ENCODE peak calls at places on chromosomes 4 and X, in five cellular contexts. Z is breast epithelium, E is Peyer's patch, W is transverse colon, D is HCT116. C is an unnamed sample.

GRCh38 chrX:1093112-1093511 is 119.3 kb downstream of the CRLF2 start:
- DNase-seq in D (no peak), W (no peak), Z (no peak), E (no peak), C (peak)

GRCh38 chrX:150421816-150422215 is 58.7 kb downstream of the MAMLD1 start:
- DNase-seq in Z (no peak), D (no peak), W (no peak), E (no peak), C (no peak)

GRCh38 chrX:137926090-137926489 is 360.2 kb downstream of the ZIC3 start:
- DNase-seq in E (no peak), D (no peak), Z (no peak), W (no peak), C (no peak)

GRCh38 chrX:15207384-15207783 is 62.5 kb downstream of the ASB9 start:
- DNase-seq in Z (no peak), E (no peak), D (no peak), W (no peak), C (no peak)

GRCh38 chrX:38561951-38562719 is 793 bp downstream of the TSPAN7 start:
- DNase-seq in D (no peak), E (peak), Z (no peak), W (peak), C (peak)

GRCh38 chr4:30719363-30720020 is 677 bp upstream of the PCDH7 start:
- DNase-seq in W (peak), Z (no peak), D (no peak), E (no peak), C (peak)

GRCh38 chrX:154096140-154097002 is 1.1 kb downstream of the MECP2 start:
- DNase-seq in W (no peak), D (no peak), E (no peak), Z (no peak), C (no peak)

GRCh38 chr4:125390126-125390525 is 75.4 kb downstream of the FAT4 start:
- DNase-seq in W (no peak), D (no peak), Z (no peak), E (no peak), C (no peak)

GRCh38 chr4:71494539-71494938 is 155.7 kb downstream of the SLC4A4 start:
- DNase-seq in D (no peak), E (no peak), Z (no peak), W (no peak), C (no peak)

GRCh38 chr4:91958651-91959050 is 345.1 kb upstream of the GRID2 start:
- DNase-seq in W (no peak), E (no peak), Z (no peak), D (no peak), C (no peak)

GRCh38 chr4:73723029-73723428 is 17.3 kb upstream of the CXCL8 start:
- DNase-seq in W (no peak), E (no peak), Z (no peak), D (no peak), C (no peak)

GRCh38 chr4:145840162-145840768 is 98.4 kb downstream of the ZNF827 start:
- DNase-seq in W (no peak), Z (no peak), E (no peak), D (peak), C (no peak)

GRCh38 chr4:14234330-14234729 is 606.8 kb upstream of the BOD1L1 start:
- DNase-seq in D (no peak), W (no peak), Z (no peak), E (no peak), C (no peak)

GRCh38 chr4:77821775-77822174 is 2.6 kb upstream of the CNOT6L start:
- DNase-seq in W (no peak), D (no peak), Z (no peak), E (peak), C (no peak)

GRCh38 chr4:109206610-109207009 is 95.8 kb downstream of the COL25A1 start:
- DNase-seq in W (no peak), Z (no peak), D (no peak), E (no peak), C (no peak)

GRCh38 chrX:19566359-19567141 is 51.2 kb upstream of the MAP3K15 start:
- DNase-seq in W (peak), E (no peak), Z (no peak), D (no peak), C (no peak)

GRCh38 chrX:1417921-1418875 is 26.3 kb upstream of the SLC25A6 start:
- DNase-seq in W (no peak), E (no peak), Z (no peak), D (no peak), C (peak)

GRCh38 chr4:160038560-160038959 is 935.7 kb downstream of the RAPGEF2 start:
- DNase-seq in W (no peak), E (no peak), Z (no peak), D (no peak), C (no peak)

GRCh38 chr4:169900241-169900845 is 125.9 kb downstream of the MFAP3L start:
- DNase-seq in D (no peak), Z (no peak), E (no peak), W (no peak), C (no peak)

GRCh38 chrX:102651242-102651967 is at the start of gene GPRASP1:
- DNase-seq in D (no peak), Z (peak), E (peak), W (peak), C (peak)

GRCh38 chr4:86107112-86107511 is 252.7 kb downstream of the MAPK10 start:
- DNase-seq in D (no peak), E (no peak), W (no peak), Z (no peak), C (no peak)

GRCh38 chr4:158739600-158739999 is 16.4 kb upstream of the PPID start:
- DNase-seq in W (no peak), E (no peak), Z (no peak), D (no peak), C (no peak)

GRCh38 chr4:7013171-7013570 is 30.0 kb upstream of the TADA2B start:
- DNase-seq in Z (no peak), D (no peak), W (no peak), E (no peak), C (peak)

GRCh38 chr4:10605056-10605455 is 79.5 kb downstream of the CLNK start:
- DNase-seq in W (no peak), Z (no peak), D (no peak), E (no peak), C (no peak)

GRCh38 chrX:150575415-150575814 is 7.0 kb downstream of the MTM1 start:
- DNase-seq in E (no peak), W (peak), Z (peak), D (peak), C (no peak)

GRCh38 chrX:84320606-84321005 is 132.6 kb upstream of the RPS6KA6 start:
- DNase-seq in Z (no peak), E (no peak), W (no peak), D (no peak), C (no peak)

GRCh38 chr4:11635336-11635735 is 206.6 kb upstream of the HS3ST1 start:
- DNase-seq in D (peak), W (no peak), E (no peak), Z (no peak), C (no peak)

GRCh38 chr4:36226430-36227227 is 17.7 kb downstream of the ARAP2 start:
- DNase-seq in Z (no peak), D (no peak), E (no peak), W (no peak), C (no peak)

GRCh38 chr4:176883108-176883550 is 90.4 kb upstream of the VEGFC start:
- DNase-seq in E (no peak), Z (no peak), D (no peak), W (no peak), C (no peak)

GRCh38 chr4:44016582-44017421 is 431.8 kb downstream of the KCTD8 start:
- DNase-seq in W (no peak), E (no peak), D (no peak), Z (no peak), C (no peak)

GRCh38 chr4:25021206-25021605 is 9.5 kb downstream of the LGI2 start:
- DNase-seq in D (no peak), W (no peak), Z (no peak), E (no peak), C (no peak)

GRCh38 chr4:140423106-140423505 is 4.3 kb downstream of the CLGN start:
- DNase-seq in Z (no peak), E (no peak), D (no peak), W (no peak), C (no peak)

GRCh38 chr4:140426610-140427103 is 791 bp downstream of the CLGN start:
- DNase-seq in Z (no peak), E (no peak), W (no peak), D (no peak), C (no peak)

GRCh38 chr4:140427919-140428471 is 547 bp upstream of the CLGN start:
- DNase-seq in Z (no peak), E (no peak), W (no peak), D (peak), C (no peak)

DNA sequence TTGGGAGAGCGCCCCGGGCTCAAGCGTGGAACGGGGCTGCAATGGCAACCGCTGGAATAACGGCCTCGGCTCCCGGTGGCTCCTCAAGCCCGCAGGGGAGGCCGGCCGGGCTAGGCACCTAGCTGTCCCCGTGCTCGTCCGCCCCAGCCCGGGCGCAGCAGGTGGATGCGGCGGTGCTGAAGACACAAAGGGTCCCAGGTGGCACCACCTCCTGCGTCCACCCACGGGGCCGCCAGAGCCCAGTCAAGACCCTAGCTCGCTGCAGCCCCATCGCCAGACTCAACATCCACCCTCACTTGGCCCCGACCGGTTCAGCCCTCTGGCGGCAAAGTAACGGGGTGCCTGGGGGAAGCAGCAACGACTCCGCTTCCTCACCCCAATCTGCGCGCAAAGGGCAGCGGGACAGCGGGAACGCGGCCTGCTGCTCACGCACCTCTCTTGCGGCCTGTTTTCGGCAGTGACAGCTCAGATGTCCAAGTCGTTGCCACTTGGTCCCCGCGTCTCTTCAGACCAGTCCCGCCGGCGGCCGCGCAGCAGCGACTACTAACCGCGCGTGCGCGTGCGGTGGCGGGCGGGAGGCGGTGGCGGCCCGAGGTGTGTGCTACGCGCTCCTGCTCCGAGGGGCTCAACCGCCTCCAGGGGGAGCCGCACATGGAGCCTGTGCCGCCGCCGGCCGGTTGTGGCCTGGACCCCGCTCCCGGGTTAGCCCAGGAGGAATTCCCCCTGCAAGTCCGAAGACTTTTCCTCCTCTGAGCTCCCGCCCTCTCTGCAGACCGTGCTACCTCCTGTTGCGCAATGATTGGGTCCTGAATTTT is at the start of gene CLGN:
- DNase-seq in W (peak), D (peak), E (peak), Z (no peak), C (peak)
- H3K27ac ChIP-seq in W (peak), D (no peak), E (peak), Z (no peak), C (no peak)

GRCh38 chr4:123397276-123398150 is 918 bp downstream of the SPRY1 start:
- DNase-seq in E (peak), W (peak), Z (no peak), D (peak), C (peak)

GRCh38 chr4:123399638-123400358 is 3.2 kb downstream of the SPRY1 start:
- DNase-seq in Z (no peak), E (no peak), W (no peak), D (no peak), C (no peak)

GRCh38 chr4:123398151-123398802 is 1.7 kb downstream of the SPRY1 start:
- DNase-seq in W (peak), D (peak), E (peak), Z (peak), C (peak)

GRCh38 chr4:123396294-123397275 is at the start of gene SPRY1:
- DNase-seq in W (peak), E (peak), D (peak), Z (peak), C (peak)

GRCh38 chr4:123398803-123399637 is 2.4 kb downstream of the SPRY1 start:
- DNase-seq in E (peak), W (peak), Z (peak), D (peak), C (peak)
- TF ChIP-seq CTCF in E (no peak), W (no peak), Z (no peak), D (no peak), C (no peak)

GRCh38 chr4:39451423-39452023 is 7.2 kb downstream of the RPL9 start:
- DNase-seq in D (no peak), W (no peak), E (no peak), Z (no peak), C (no peak)
- TF ChIP-seq POLR2A in D (no peak), W (no peak), E (no peak), Z (no peak), C (no peak)

DNA sequence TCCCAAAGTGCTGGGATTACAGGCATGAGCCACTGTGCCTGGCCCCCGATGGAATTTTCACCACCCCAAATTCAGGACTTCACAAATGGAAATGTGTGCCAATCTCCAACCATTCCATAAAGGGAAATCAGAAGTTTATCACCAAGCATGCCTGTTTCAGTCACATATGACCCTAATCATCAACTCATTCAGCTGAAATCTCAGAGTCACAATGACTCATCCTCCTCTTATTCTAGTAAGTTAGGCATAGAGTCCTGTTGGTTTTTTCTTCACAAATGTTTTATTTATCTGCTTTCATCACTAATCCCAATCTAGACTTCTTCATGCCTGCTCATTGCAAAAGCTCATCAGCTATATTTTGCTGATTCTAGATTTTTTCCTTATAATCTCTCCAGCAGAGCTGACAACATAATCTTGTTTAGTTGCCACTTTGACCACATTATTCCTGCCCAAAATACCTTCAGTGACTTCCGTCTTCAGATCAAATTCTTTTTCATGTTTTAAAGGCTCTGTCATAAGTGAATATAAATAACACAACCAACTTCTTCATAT is 83.3 kb downstream of the SLC7A11 start:
- DNase-seq in D (no peak), Z (no peak), E (no peak), W (no peak), C (no peak)
- H3K27ac ChIP-seq in D (no peak), Z (no peak), E (no peak), W (no peak), C (no peak)

GRCh38 chr4:38804654-38805295 is at the start of gene TLR1:
- DNase-seq in Z (no peak), D (peak), W (no peak), E (no peak), C (no peak)

GRCh38 chr4:38803833-38804653 is 548 bp downstream of the TLR1 start:
- DNase-seq in W (no peak), D (no peak), E (no peak), Z (no peak), C (no peak)

GRCh38 chr4:38802561-38803355 is 1.8 kb downstream of the TLR1 start:
- DNase-seq in D (no peak), W (no peak), E (no peak), Z (no peak), C (no peak)

GRCh38 chr4:38800366-38800765 is 4.2 kb downstream of the TLR1 start:
- DNase-seq in E (no peak), Z (no peak), W (no peak), D (no peak), C (no peak)

GRCh38 chr4:38800956-38801450 is 3.6 kb downstream of the TLR1 start:
- DNase-seq in W (no peak), Z (no peak), E (no peak), D (no peak), C (no peak)
- TF ChIP-seq CTCF in W (no peak), Z (no peak), E (no peak), D (no peak), C (no peak)

GRCh38 chr4:2259541-2260267 is 2.2 kb downstream of the MXD4 start:
- DNase-seq in W (peak), Z (no peak), E (no peak), D (no peak), C (peak)

GRCh38 chr4:2262145-2262943 is 435 bp upstream of the MXD4 start:
- DNase-seq in W (peak), D (peak), E (peak), Z (peak), C (peak)

GRCh38 chr4:2260336-2261109 is 1.4 kb downstream of the MXD4 start:
- DNase-seq in E (no peak), W (peak), Z (no peak), D (no peak), C (peak)

GRCh38 chr4:2261853-2262144 is at the start of gene MXD4:
- DNase-seq in D (no peak), Z (no peak), W (no peak), E (no peak), C (no peak)

DNA sequence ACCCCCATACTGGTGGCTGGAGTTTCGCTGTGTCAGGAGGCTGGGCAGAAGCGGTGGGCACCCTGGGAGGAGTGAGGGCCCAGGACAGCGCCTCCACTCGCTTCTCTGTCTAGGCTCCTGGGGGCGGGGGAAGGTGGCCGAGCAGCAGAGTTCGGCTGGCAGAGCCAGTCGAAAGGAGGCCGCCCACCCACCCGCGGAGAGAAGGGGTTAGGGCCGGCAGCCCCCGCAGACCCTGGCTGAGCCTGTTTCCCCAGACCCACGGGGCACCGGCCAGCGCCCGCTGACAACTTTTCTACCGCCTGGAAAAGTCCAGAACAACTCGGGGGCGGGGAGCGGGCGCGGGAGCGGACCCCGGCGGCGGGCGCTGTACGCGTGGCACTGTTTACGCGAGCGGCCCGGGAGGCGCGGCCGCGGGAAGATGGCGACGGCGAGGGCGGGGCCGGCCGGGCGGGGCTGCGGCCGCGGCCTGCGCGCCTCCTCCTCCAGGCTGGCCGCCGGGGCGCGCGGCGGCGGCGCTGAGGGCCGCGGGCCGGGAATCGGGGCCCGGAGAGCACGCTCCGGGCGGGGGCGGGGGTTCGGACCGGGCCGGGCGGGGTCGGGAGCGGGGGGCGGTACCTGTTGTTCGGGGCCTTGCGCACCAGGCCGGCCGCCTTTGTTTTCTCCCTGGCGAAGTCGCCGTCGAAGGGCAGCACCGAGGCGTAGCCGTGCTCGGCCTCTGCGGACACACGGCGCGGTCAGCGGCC is 628 bp downstream of the MXD4 start:
- DNase-seq in D (no peak), W (peak), E (peak), Z (no peak), C (peak)
- TF ChIP-seq POLR2A in D (no peak), W (no peak), E (no peak), Z (no peak), C (no peak)

GRCh38 chrX:136259543-136259942 is 8.3 kb upstream of the MAP7D3 start:
- DNase-seq in Z (no peak), D (no peak), E (no peak), W (no peak), C (no peak)

GRCh38 chrX:136262241-136262640 is 11.0 kb upstream of the MAP7D3 start:
- DNase-seq in W (no peak), E (no peak), D (no peak), Z (no peak), C (no peak)

GRCh38 chrX:136261316-136261715 is 10.1 kb upstream of the MAP7D3 start:
- DNase-seq in D (no peak), Z (no peak), W (no peak), E (no peak), C (no peak)

GRCh38 chrX:136260801-136261200 is 9.6 kb upstream of the MAP7D3 start:
- DNase-seq in D (no peak), W (no peak), Z (no peak), E (no peak), C (no peak)

DNA sequence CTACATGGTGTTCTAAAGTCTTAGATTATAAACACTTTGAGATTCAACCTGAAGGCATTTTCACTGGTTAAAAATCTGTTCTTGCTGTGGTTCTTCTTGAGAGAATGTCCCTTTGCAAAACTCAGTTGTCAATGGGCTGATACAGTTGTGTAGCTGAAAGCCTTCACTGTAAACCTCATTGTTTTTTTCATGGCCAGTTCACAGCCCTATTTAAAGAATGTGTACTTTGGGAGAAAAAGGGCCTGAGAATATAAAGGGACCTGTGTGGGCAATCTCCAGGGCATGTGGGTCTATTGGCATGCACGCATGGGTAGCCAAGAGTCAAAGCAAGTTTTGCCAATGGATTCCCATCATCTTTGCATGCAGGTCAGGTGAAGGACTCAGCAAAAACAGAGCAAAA is 7.8 kb upstream of the MAP7D3 start:
- DNase-seq in W (no peak), D (no peak), Z (no peak), E (no peak), C (no peak)
- H3K27ac ChIP-seq in W (no peak), D (no peak), Z (no peak), E (peak), C (peak)

GRCh38 chr4:89639395-89639794 is 197.6 kb downstream of the SNCA start:
- DNase-seq in D (no peak), W (no peak), Z (no peak), E (no peak), C (no peak)

GRCh38 chr4:89641367-89641687 is 195.6 kb downstream of the SNCA start:
- DNase-seq in Z (no peak), D (no peak), W (no peak), E (no peak), C (no peak)

GRCh38 chr4:89645512-89645911 is 191.4 kb downstream of the SNCA start:
- DNase-seq in W (no peak), Z (no peak), E (no peak), D (no peak), C (no peak)

GRCh38 chr4:89640620-89641366 is 196.2 kb downstream of the SNCA start:
- DNase-seq in E (no peak), D (peak), Z (no peak), W (peak), C (no peak)
- TF ChIP-seq CTCF in E (peak), D (peak), Z (no peak), W (peak), C (no peak)

GRCh38 chrX:132023117-132023895 is at the start of gene STK26:
- DNase-seq in E (peak), D (peak), Z (peak), W (peak), C (peak)
- TF ChIP-seq POLR2A in E (peak), D (no peak), Z (no peak), W (peak), C (peak)